ENCODE peak calls at places on chromosome 10, in seven cellular contexts. One of them, this sample, is unnamed.

GRCh38 chr10:91702586-91703088 is 69.8 kb upstream of the PPP1R3C start:
- DNase-seq in HFF-Myc: no peak
- DNase-seq in GM12865: no peak
- DNase-seq in AG09319: no peak
- DNase-seq in RWPE1: no peak
- DNase-seq in dorsolateral prefrontal cortex: no peak
- DNase-seq in upper lobe of left lung: no peak
- DNase-seq in this sample: no peak

GRCh38 chr10:29102233-29102632 is 186.6 kb upstream of the LYZL1 start:
- DNase-seq in dorsolateral prefrontal cortex: no peak
- DNase-seq in HFF-Myc: no peak
- DNase-seq in RWPE1: no peak
- DNase-seq in GM12865: no peak
- DNase-seq in AG09319: no peak
- DNase-seq in upper lobe of left lung: no peak
- DNase-seq in this sample: no peak

GRCh38 chr10:124791378-124792348 is at the start of gene EEF1AKMT2:
- DNase-seq in upper lobe of left lung: peak
- DNase-seq in RWPE1: peak
- DNase-seq in HFF-Myc: peak
- DNase-seq in AG09319: peak
- DNase-seq in dorsolateral prefrontal cortex: peak
- DNase-seq in GM12865: peak
- DNase-seq in this sample: no peak

GRCh38 chr10:104795411-104795810 is 154.3 kb downstream of the SORCS3 start:
- DNase-seq in AG09319: no peak
- DNase-seq in dorsolateral prefrontal cortex: no peak
- DNase-seq in upper lobe of left lung: no peak
- DNase-seq in GM12865: no peak
- DNase-seq in HFF-Myc: no peak
- DNase-seq in RWPE1: no peak
- DNase-seq in this sample: no peak

GRCh38 chr10:98316661-98317060 is 48.7 kb upstream of the LOXL4 start:
- DNase-seq in HFF-Myc: no peak
- DNase-seq in GM12865: no peak
- DNase-seq in upper lobe of left lung: no peak
- DNase-seq in dorsolateral prefrontal cortex: no peak
- DNase-seq in AG09319: no peak
- DNase-seq in RWPE1: no peak
- DNase-seq in this sample: no peak

GRCh38 chr10:118723467-118723866 is 31.3 kb downstream of the CACUL1 start:
- DNase-seq in AG09319: no peak
- DNase-seq in dorsolateral prefrontal cortex: no peak
- DNase-seq in RWPE1: no peak
- DNase-seq in GM12865: no peak
- DNase-seq in upper lobe of left lung: no peak
- DNase-seq in HFF-Myc: no peak
- DNase-seq in this sample: no peak

GRCh38 chr10:114179148-114179547 is at the start of gene TDRD1:
- DNase-seq in dorsolateral prefrontal cortex: no peak
- DNase-seq in HFF-Myc: no peak
- DNase-seq in upper lobe of left lung: peak
- DNase-seq in GM12865: no peak
- DNase-seq in RWPE1: no peak
- DNase-seq in AG09319: no peak
- DNase-seq in this sample: no peak

GRCh38 chr10:72808001-72808400 is 85.5 kb upstream of the OIT3 start:
- DNase-seq in RWPE1: no peak
- DNase-seq in dorsolateral prefrontal cortex: no peak
- DNase-seq in HFF-Myc: no peak
- DNase-seq in upper lobe of left lung: no peak
- DNase-seq in AG09319: no peak
- DNase-seq in GM12865: no peak
- DNase-seq in this sample: no peak

GRCh38 chr10:98196985-98197384 is 62.5 kb downstream of the R3HCC1L start:
- DNase-seq in RWPE1: no peak
- DNase-seq in AG09319: no peak
- DNase-seq in upper lobe of left lung: no peak
- DNase-seq in GM12865: no peak
- DNase-seq in HFF-Myc: no peak
- DNase-seq in dorsolateral prefrontal cortex: no peak
- DNase-seq in this sample: no peak

GRCh38 chr10:80122746-80123145 is 9.8 kb upstream of the PLAC9 start:
- DNase-seq in GM12865: no peak
- DNase-seq in upper lobe of left lung: no peak
- DNase-seq in dorsolateral prefrontal cortex: no peak
- DNase-seq in HFF-Myc: no peak
- DNase-seq in AG09319: no peak
- DNase-seq in RWPE1: no peak
- DNase-seq in this sample: no peak

GRCh38 chr10:16996530-16996964 is 133.1 kb downstream of the CUBN start:
- DNase-seq in HFF-Myc: no peak
- DNase-seq in RWPE1: no peak
- DNase-seq in dorsolateral prefrontal cortex: no peak
- DNase-seq in upper lobe of left lung: no peak
- DNase-seq in AG09319: no peak
- DNase-seq in GM12865: no peak
- DNase-seq in this sample: no peak

GRCh38 chr10:101682172-101682825 is 12.7 kb downstream of the FBXW4 start:
- DNase-seq in GM12865: no peak
- DNase-seq in dorsolateral prefrontal cortex: no peak
- DNase-seq in HFF-Myc: no peak
- DNase-seq in upper lobe of left lung: no peak
- DNase-seq in AG09319: no peak
- DNase-seq in RWPE1: no peak
- DNase-seq in this sample: no peak

GRCh38 chr10:101062231-101063161 is 707 bp downstream of the KAZALD1 start:
- DNase-seq in HFF-Myc: no peak
- DNase-seq in AG09319: no peak
- DNase-seq in upper lobe of left lung: peak
- DNase-seq in RWPE1: no peak
- DNase-seq in GM12865: peak
- DNase-seq in dorsolateral prefrontal cortex: no peak
- DNase-seq in this sample: no peak

GRCh38 chr10:78025685-78026364 is 3.5 kb downstream of the POLR3A start:
- DNase-seq in GM12865: no peak
- DNase-seq in HFF-Myc: no peak
- DNase-seq in AG09319: no peak
- DNase-seq in dorsolateral prefrontal cortex: no peak
- DNase-seq in RWPE1: peak
- DNase-seq in upper lobe of left lung: no peak
- DNase-seq in this sample: peak

GRCh38 chr10:95273393-95274312 is 17.1 kb downstream of the PDLIM1 start:
- DNase-seq in AG09319: peak
- DNase-seq in upper lobe of left lung: no peak
- DNase-seq in GM12865: no peak
- DNase-seq in RWPE1: peak
- DNase-seq in dorsolateral prefrontal cortex: no peak
- DNase-seq in HFF-Myc: peak
- DNase-seq in this sample: peak

GRCh38 chr10:119296703-119297102 is 89.3 kb downstream of the GRK5 start:
- DNase-seq in HFF-Myc: no peak
- DNase-seq in AG09319: no peak
- DNase-seq in upper lobe of left lung: no peak
- DNase-seq in RWPE1: no peak
- DNase-seq in GM12865: no peak
- DNase-seq in dorsolateral prefrontal cortex: no peak
- DNase-seq in this sample: no peak

GRCh38 chr10:29199344-29199743 is 89.5 kb upstream of the LYZL1 start:
- DNase-seq in upper lobe of left lung: peak
- DNase-seq in AG09319: no peak
- DNase-seq in HFF-Myc: no peak
- DNase-seq in GM12865: no peak
- DNase-seq in dorsolateral prefrontal cortex: no peak
- DNase-seq in RWPE1: no peak
- DNase-seq in this sample: no peak

GRCh38 chr10:11760861-11761260 is 18.7 kb downstream of the ECHDC3 start:
- DNase-seq in HFF-Myc: no peak
- DNase-seq in GM12865: no peak
- DNase-seq in upper lobe of left lung: no peak
- DNase-seq in AG09319: no peak
- DNase-seq in RWPE1: no peak
- DNase-seq in dorsolateral prefrontal cortex: no peak
- DNase-seq in this sample: no peak

GRCh38 chr10:78515873-78516153 is 482.1 kb downstream of the RPS24 start:
- DNase-seq in HFF-Myc: no peak
- DNase-seq in GM12865: no peak
- DNase-seq in upper lobe of left lung: no peak
- DNase-seq in AG09319: no peak
- DNase-seq in RWPE1: no peak
- DNase-seq in dorsolateral prefrontal cortex: no peak
- DNase-seq in this sample: no peak

GRCh38 chr10:59719374-59719773 is 9.7 kb upstream of the SLC16A9 start:
- DNase-seq in GM12865: no peak
- DNase-seq in RWPE1: no peak
- DNase-seq in HFF-Myc: no peak
- DNase-seq in AG09319: no peak
- DNase-seq in dorsolateral prefrontal cortex: no peak
- DNase-seq in upper lobe of left lung: no peak
- DNase-seq in this sample: no peak
- TF ChIP-seq CTCF in GM12865: no peak
- TF ChIP-seq CTCF in RWPE1: no peak
- TF ChIP-seq CTCF in HFF-Myc: no peak
- TF ChIP-seq CTCF in AG09319: no peak
- TF ChIP-seq CTCF in dorsolateral prefrontal cortex: no peak
- TF ChIP-seq CTCF in upper lobe of left lung: no peak
- TF ChIP-seq CTCF in this sample: peak

DNA sequence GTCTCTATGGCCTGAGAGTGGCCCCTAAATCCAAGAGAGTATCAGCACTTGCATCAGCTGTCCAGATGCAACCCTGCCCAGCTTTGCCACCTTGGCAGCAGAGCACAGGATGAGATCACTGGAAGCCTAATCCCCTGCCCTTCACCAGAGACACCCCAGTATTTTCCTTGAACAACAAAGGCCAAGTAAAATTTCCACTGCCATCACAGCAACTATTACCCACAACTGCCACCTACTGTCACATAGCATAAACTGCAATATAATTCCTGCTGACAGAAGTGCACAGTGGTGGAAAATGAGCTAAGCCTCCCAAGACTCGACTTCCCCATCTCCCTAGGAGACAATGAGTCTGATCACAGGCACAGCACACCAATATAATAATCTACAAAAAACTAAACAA is 462.8 kb upstream of the ZWINT start:
- DNase-seq in RWPE1: peak
- DNase-seq in AG09319: no peak
- DNase-seq in HFF-Myc: no peak
- DNase-seq in GM12865: peak
- DNase-seq in upper lobe of left lung: no peak
- DNase-seq in dorsolateral prefrontal cortex: no peak
- DNase-seq in this sample: no peak
- TF ChIP-seq CTCF in RWPE1: peak
- TF ChIP-seq CTCF in AG09319: no peak
- TF ChIP-seq CTCF in HFF-Myc: peak
- TF ChIP-seq CTCF in GM12865: peak
- TF ChIP-seq CTCF in upper lobe of left lung: no peak
- TF ChIP-seq CTCF in dorsolateral prefrontal cortex: peak
- TF ChIP-seq CTCF in this sample: peak

DNA sequence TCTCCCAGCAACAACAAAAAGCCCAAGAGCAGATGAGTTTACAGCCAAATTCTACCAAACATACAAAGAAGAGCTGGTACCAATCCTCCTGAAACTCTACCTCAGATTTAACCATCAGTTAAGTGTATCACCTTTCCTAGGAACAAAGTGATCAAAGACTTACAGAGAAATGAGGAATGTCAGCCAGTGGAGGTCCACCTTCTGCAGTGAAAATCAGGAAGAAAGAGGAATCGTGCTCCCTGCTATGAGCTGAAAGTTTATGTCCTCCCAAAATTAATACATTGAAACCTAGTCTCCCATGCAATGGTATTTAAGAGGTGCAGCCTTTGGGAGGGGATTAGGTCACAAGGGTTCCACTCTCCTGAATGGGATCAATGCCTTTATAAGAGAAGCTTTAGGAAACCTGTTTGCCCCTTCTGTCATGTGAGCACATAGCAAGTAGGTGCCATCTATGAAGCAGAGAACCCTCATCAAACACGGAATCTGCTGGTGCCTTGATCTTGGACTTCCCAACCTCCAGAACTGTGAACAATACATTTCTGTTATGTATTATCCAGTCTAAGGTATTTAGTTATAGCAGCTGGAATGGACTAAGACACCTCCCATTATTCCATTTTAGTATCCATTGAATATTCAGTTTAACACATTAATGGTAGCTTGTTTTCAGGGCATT is 139.0 kb upstream of the FZD8 start:
- DNase-seq in HFF-Myc: no peak
- DNase-seq in dorsolateral prefrontal cortex: no peak
- DNase-seq in AG09319: no peak
- DNase-seq in GM12865: no peak
- DNase-seq in RWPE1: no peak
- DNase-seq in upper lobe of left lung: no peak
- DNase-seq in this sample: no peak
- TF ChIP-seq CTCF in HFF-Myc: no peak
- TF ChIP-seq CTCF in dorsolateral prefrontal cortex: no peak
- TF ChIP-seq CTCF in AG09319: peak
- TF ChIP-seq CTCF in GM12865: no peak
- TF ChIP-seq CTCF in RWPE1: no peak
- TF ChIP-seq CTCF in upper lobe of left lung: no peak
- TF ChIP-seq CTCF in this sample: peak

GRCh38 chr10:24783504-24783903 is 59.8 kb upstream of the ARHGAP21 start:
- DNase-seq in dorsolateral prefrontal cortex: no peak
- DNase-seq in upper lobe of left lung: no peak
- DNase-seq in GM12865: no peak
- DNase-seq in HFF-Myc: no peak
- DNase-seq in AG09319: no peak
- DNase-seq in RWPE1: no peak
- DNase-seq in this sample: no peak

GRCh38 chr10:24784061-24784460 is 60.4 kb upstream of the ARHGAP21 start:
- DNase-seq in HFF-Myc: no peak
- DNase-seq in upper lobe of left lung: no peak
- DNase-seq in RWPE1: no peak
- DNase-seq in AG09319: no peak
- DNase-seq in GM12865: no peak
- DNase-seq in dorsolateral prefrontal cortex: peak
- DNase-seq in this sample: no peak

GRCh38 chr10:24790599-24790998 is 66.9 kb upstream of the ARHGAP21 start:
- DNase-seq in HFF-Myc: no peak
- DNase-seq in upper lobe of left lung: no peak
- DNase-seq in RWPE1: no peak
- DNase-seq in GM12865: no peak
- DNase-seq in dorsolateral prefrontal cortex: peak
- DNase-seq in AG09319: no peak
- DNase-seq in this sample: no peak

GRCh38 chr10:24790073-24790472 is 66.4 kb upstream of the ARHGAP21 start:
- DNase-seq in HFF-Myc: no peak
- DNase-seq in RWPE1: no peak
- DNase-seq in GM12865: no peak
- DNase-seq in upper lobe of left lung: no peak
- DNase-seq in AG09319: no peak
- DNase-seq in dorsolateral prefrontal cortex: no peak
- DNase-seq in this sample: no peak

DNA sequence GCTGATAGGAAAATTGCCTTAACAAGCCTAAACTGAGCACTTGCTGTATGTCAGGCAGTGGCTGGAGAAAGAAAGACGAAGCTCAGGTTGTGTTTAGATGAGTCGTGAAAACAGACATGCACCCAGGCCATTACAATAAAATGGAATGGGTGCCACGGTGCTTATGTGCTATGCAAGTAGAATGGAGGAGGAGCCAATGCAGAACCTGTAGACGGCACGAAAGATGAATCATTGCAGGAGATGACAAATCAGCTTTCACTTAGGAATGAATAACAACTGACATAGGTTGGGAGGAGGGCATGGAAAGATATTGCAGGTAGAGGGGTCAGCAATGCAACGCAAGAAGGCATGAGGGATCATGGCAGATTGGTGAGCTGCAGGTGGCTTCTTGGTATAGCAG is 61.2 kb upstream of the ARHGAP21 start:
- DNase-seq in RWPE1: peak
- DNase-seq in dorsolateral prefrontal cortex: no peak
- DNase-seq in GM12865: no peak
- DNase-seq in AG09319: no peak
- DNase-seq in upper lobe of left lung: no peak
- DNase-seq in HFF-Myc: no peak
- DNase-seq in this sample: no peak
- TF ChIP-seq CTCF in RWPE1: no peak
- TF ChIP-seq CTCF in dorsolateral prefrontal cortex: no peak
- TF ChIP-seq CTCF in GM12865: no peak
- TF ChIP-seq CTCF in AG09319: no peak
- TF ChIP-seq CTCF in upper lobe of left lung: no peak
- TF ChIP-seq CTCF in HFF-Myc: no peak
- TF ChIP-seq CTCF in this sample: no peak

This sample was measured in epithelial cell of proximal tubule.